ENCODE peak calls at places on chromosome 11, in nine cellular contexts. G, M, U, L, R, V, S, I and F are unnamed samples.

GRCh38 chr11:119742263-119742861 is 13.4 kb upstream of the NECTIN1 start:
- DNase-seq in M (no peak), G (peak), V (no peak), U (peak), R (no peak), S (no peak), I (peak), L (no peak), F (no peak)

GRCh38 chr11:20162340-20162739 is 2.1 kb upstream of the DBX1 start:
- DNase-seq in R (no peak), S (no peak), L (no peak), G (no peak), V (no peak), U (peak), I (no peak), M (no peak), F (no peak)

GRCh38 chr11:96267490-96268010 is 75.4 kb downstream of the MAML2 start:
- DNase-seq in G (peak), U (no peak), L (peak), V (no peak), S (peak), I (no peak), M (no peak), R (no peak), F (no peak)

GRCh38 chr11:118227865-118228785 is 3.3 kb upstream of the JAML start:
- DNase-seq in M (no peak), I (no peak), U (no peak), L (peak), G (no peak), R (no peak), S (no peak), V (no peak), F (no peak)

GRCh38 chr11:112213753-112214152 is 12.5 kb upstream of the PTS start:
- DNase-seq in I (no peak), M (no peak), L (no peak), U (no peak), V (no peak), G (no peak), S (no peak), R (no peak), F (no peak)

GRCh38 chr11:126832387-126832786 is 168.2 kb downstream of the KIRREL3 start:
- DNase-seq in V (no peak), G (no peak), S (no peak), U (no peak), I (peak), M (no peak), R (no peak), L (no peak), F (no peak)

GRCh38 chr11:72589802-72590761 is 84.1 kb downstream of the PDE2A start:
- DNase-seq in M (no peak), L (peak), S (peak), U (peak), V (peak), I (no peak), R (no peak), G (peak), F (peak)

GRCh38 chr11:3995949-3996554 is 98.5 kb upstream of the RRM1 start:
- DNase-seq in R (no peak), U (no peak), V (no peak), L (no peak), S (no peak), G (no peak), M (no peak), I (peak), F (no peak)

GRCh38 chr11:64809781-64810241 is 540 bp downstream of the MEN1 start:
- DNase-seq in G (peak), I (no peak), R (no peak), M (no peak), S (no peak), L (peak), U (peak), V (no peak), F (peak)

GRCh38 chr11:46686886-46687810 is 13.3 kb downstream of the ARHGAP1 start:
- DNase-seq in L (no peak), I (no peak), U (no peak), R (no peak), M (peak), V (no peak), S (no peak), G (no peak), F (peak)

GRCh38 chr11:33067294-33067693 is 27.9 kb downstream of the TCP11L1 start:
- DNase-seq in S (no peak), U (peak), L (no peak), V (no peak), R (no peak), G (no peak), I (no peak), M (no peak), F (no peak)

GRCh38 chr11:118935381-118935780 is 9.7 kb upstream of the BCL9L start:
- DNase-seq in L (no peak), S (no peak), V (no peak), I (no peak), M (no peak), R (no peak), U (no peak), G (no peak), F (no peak)

GRCh38 chr11:112042161-112042960 is 17.2 kb downstream of the DLAT start:
- DNase-seq in V (no peak), U (no peak), G (no peak), L (no peak), I (no peak), S (no peak), R (no peak), M (no peak), F (peak)

GRCh38 chr11:101583180-101584128 is at the start of gene TRPC6:
- DNase-seq in S (no peak), R (no peak), G (no peak), L (peak), M (peak), I (no peak), U (peak), V (peak), F (no peak)

GRCh38 chr11:64472593-64473455 is 113.9 kb downstream of the RPS6KA4 start:
- DNase-seq in S (no peak), R (no peak), G (no peak), L (no peak), V (no peak), M (no peak), I (no peak), U (no peak), F (peak)

GRCh38 chr11:122741613-122742012 is 86.1 kb downstream of the UBASH3B start:
- DNase-seq in V (no peak), L (no peak), S (no peak), U (no peak), M (peak), R (no peak), I (no peak), G (no peak), F (no peak)

GRCh38 chr11:6703247-6704063 is 20.3 kb upstream of the MRPL17 start:
- DNase-seq in S (no peak), L (no peak), U (peak), M (peak), G (no peak), V (no peak), R (no peak), I (peak), F (peak)

GRCh38 chr11:68149417-68149816 is 28.2 kb upstream of the CHKA start:
- DNase-seq in L (no peak), G (no peak), I (no peak), U (no peak), M (no peak), R (no peak), V (no peak), S (no peak), F (no peak)

GRCh38 chr11:82049199-82049598 is 684.5 kb downstream of the FAM181B start:
- DNase-seq in L (no peak), V (no peak), M (no peak), G (no peak), R (no peak), U (no peak), S (no peak), I (no peak), F (no peak)

GRCh38 chr11:66676279-66676919 is 1.3 kb downstream of the RBM4B start:
- DNase-seq in G (no peak), V (peak), R (no peak), U (no peak), M (no peak), I (no peak), L (no peak), S (no peak), F (no peak)

GRCh38 chr11:134026655-134027343 is 42.1 kb upstream of the JAM3 start:
- DNase-seq in V (no peak), L (no peak), G (no peak), I (no peak), U (peak), S (no peak), R (no peak), M (peak), F (no peak)